ENCODE peak calls at places on chromosomes 6 and 20, in eight cellular contexts. W is NCI-H187 treated with DMSO at 0.1 percent for 48 hours; X is stimulated activated effector memory CD8-positive, alpha-beta T cell treated with anti-CD3 and anti-CD28 coated beads, Interleukin-12 subunit alpha, Interleukin-12 subunit beta, amount 100 ng/mL, for 72 hours; E is brain microvascular endothelial cell; O is CD8-positive, alpha-beta memory T cell; G is stimulated activated CD4-positive, alpha-beta T cell treated with anti-CD3 and anti-CD28 coated beads, Interleukin-4, amount 100 ng/mL, for 1 hour; I is stimulated activated CD8-positive, alpha-beta memory T cell treated with anti-CD3 and anti-CD28 coated beads, Interleukin-2, amount 100 ng/mL, for 48 hours; M is activated CD8-positive, alpha-beta memory T cell treated with anti-CD3 and anti-CD28 coated beads for 48 hours. J is an unnamed sample.

GRCh38 chr6:85556992-85557668 is 36.5 kb downstream of the SNX14 start:
- DNase-seq in W (no peak), X (no peak), E (no peak), O (no peak), G (no peak), I (no peak), M (no peak), J (no peak)

GRCh38 chr6:74369556-74369993 is 673.6 kb downstream of the CD109 start:
- DNase-seq in W (no peak), X (no peak), E (peak; percentile 86), O (no peak), G (no peak), I (no peak), M (no peak), J (no peak)

GRCh38 chr6:6820688-6821238 is 232.2 kb downstream of the LY86 start:
- DNase-seq in W (peak; percentile 12), X (no peak), E (no peak), O (no peak), G (no peak), I (no peak), M (no peak), J (no peak)

GRCh38 chr6:33901822-33902816 is 98.3 kb upstream of the MLN start:
- DNase-seq in W (no peak), X (no peak), E (no peak), O (no peak), G (no peak), I (no peak), M (no peak), J (no peak)

GRCh38 chr6:79750806-79751205 is 119.7 kb downstream of the SH3BGRL2 start:
- DNase-seq in W (peak; percentile 58), X (no peak), E (peak; percentile 3), O (no peak), G (no peak), I (no peak), M (no peak), J (no peak)

GRCh38 chr20:2066461-2067122 is 35.0 kb upstream of the STK35 start:
- DNase-seq in W (no peak), X (no peak), E (no peak), O (no peak), G (no peak), I (no peak), M (no peak), J (no peak)

GRCh38 chr6:72246926-72247325 is 360.6 kb downstream of the RIMS1 start:
- DNase-seq in W (no peak), X (no peak), E (peak; percentile 17), O (no peak), G (no peak), I (no peak), M (no peak), J (no peak)

GRCh38 chr6:168390746-168391400 is 50.1 kb upstream of the SMOC2 start:
- DNase-seq in W (no peak), X (no peak), E (no peak), O (no peak), G (no peak), I (no peak), M (no peak), J (no peak)

GRCh38 chr20:63121246-63121645 is 94.7 kb downstream of the YTHDF1 start:
- DNase-seq in W (no peak), X (no peak), E (no peak), O (no peak), G (no peak), I (no peak), M (no peak), J (no peak)

GRCh38 chr20:33561981-33562601 is 72.2 kb downstream of the CBFA2T2 start:
- DNase-seq in W (peak; percentile 57), X (no peak), E (peak; percentile 70), O (no peak), G (no peak), I (no peak), M (no peak), J (no peak)

GRCh38 chr20:5797843-5798462 is 47.8 kb downstream of the SHLD1 start:
- DNase-seq in W (no peak), X (no peak), E (no peak), O (no peak), G (no peak), I (no peak), M (no peak), J (no peak)

GRCh38 chr20:17675519-17676377 is 6.3 kb downstream of the RRBP1 start:
- DNase-seq in W (no peak), X (no peak), E (no peak), O (no peak), G (no peak), I (no peak), M (no peak), J (no peak)